ENCODE peak calls at places on chromosomes 6 and 20, in eight cellular contexts. H, L, E, K, B, U, P and S are unnamed samples.
A peak's percentile ranks its signal among the peaks of the same experiment; 100 is the strongest.

GRCh38 chr6:159577564-159577963 is 115.5 kb downstream of the SOD2 start:
- DNase-seq in H (no peak), L (no peak), E (no peak), K (no peak), B (no peak), U (no peak), P (no peak), S (no peak)

GRCh38 chr6:35016417-35017221 is 124.5 kb downstream of the TCP11 start:
- DNase-seq in H (no peak), L (peak; percentile 80), E (peak; percentile 61), K (no peak), B (no peak), U (peak; percentile 41), P (no peak), S (no peak)

GRCh38 chr6:39934060-39934757 is at the start of gene MOCS1:
- DNase-seq in H (peak; percentile 32), L (peak; percentile 91), E (peak; percentile 70), K (no peak), B (no peak), U (peak; percentile 80), P (peak; percentile 28), S (peak; percentile 45)

GRCh38 chr6:24504642-24505586 is 10.1 kb downstream of the ALDH5A1 start:
- DNase-seq in H (no peak), L (no peak), E (no peak), K (no peak), B (no peak), U (no peak), P (no peak), S (no peak)

GRCh38 chr20:13200767-13201500 is 20.1 kb upstream of the ISM1 start:
- DNase-seq in H (no peak), L (no peak), E (no peak), K (no peak), B (no peak), U (no peak), P (no peak), S (no peak)

GRCh38 chr6:53926505-53926904 is 131.7 kb downstream of the LRRC1 start:
- DNase-seq in H (peak; percentile 21), L (no peak), E (peak; percentile 69), K (no peak), B (no peak), U (no peak), P (no peak), S (no peak)

GRCh38 chr20:39547546-39548410 is 585.6 kb downstream of the DHX35 start:
- DNase-seq in H (no peak), L (no peak), E (no peak), K (no peak), B (no peak), U (no peak), P (no peak), S (no peak)

GRCh38 chr6:144176043-144176442 is 25.7 kb downstream of the STX11 start:
- DNase-seq in H (no peak), L (no peak), E (no peak), K (no peak), B (no peak), U (no peak), P (no peak), S (no peak)

GRCh38 chr6:46466570-46466969 is 24.7 kb downstream of the RCAN2 start:
- DNase-seq in H (no peak), L (no peak), E (no peak), K (no peak), B (no peak), U (no peak), P (no peak), S (no peak)

GRCh38 chr20:57661201-57662027 is 41.2 kb upstream of the ZBP1 start:
- DNase-seq in H (no peak), L (no peak), E (no peak), K (no peak), B (no peak), U (peak; percentile 17), P (peak; percentile 4), S (no peak)

GRCh38 chr20:37108676-37109075 is 12.9 kb upstream of the RBL1 start:
- DNase-seq in H (no peak), L (no peak), E (peak; percentile 11), K (no peak), B (no peak), U (no peak), P (no peak), S (no peak)

GRCh38 chr6:137651591-137652335 is 157.6 kb upstream of the OLIG3 start:
- DNase-seq in H (no peak), L (no peak), E (no peak), K (no peak), B (no peak), U (no peak), P (no peak), S (no peak)

GRCh38 chr6:150004101-150004782 is 21.1 kb downstream of the RAET1L start:
- DNase-seq in H (no peak), L (no peak), E (no peak), K (no peak), B (peak; percentile 83), U (no peak), P (peak; percentile 65), S (peak; percentile 49)

GRCh38 chr20:12276011-12276673 is 358.4 kb downstream of the BTBD3 start:
- DNase-seq in H (no peak), L (no peak), E (no peak), K (peak; percentile 20), B (no peak), U (no peak), P (no peak), S (no peak)

GRCh38 chr6:150252714-150253444 is 110.0 kb downstream of the PPP1R14C start:
- DNase-seq in H (peak; percentile 22), L (no peak), E (peak; percentile 18), K (no peak), B (no peak), U (no peak), P (no peak), S (no peak)

DNA sequence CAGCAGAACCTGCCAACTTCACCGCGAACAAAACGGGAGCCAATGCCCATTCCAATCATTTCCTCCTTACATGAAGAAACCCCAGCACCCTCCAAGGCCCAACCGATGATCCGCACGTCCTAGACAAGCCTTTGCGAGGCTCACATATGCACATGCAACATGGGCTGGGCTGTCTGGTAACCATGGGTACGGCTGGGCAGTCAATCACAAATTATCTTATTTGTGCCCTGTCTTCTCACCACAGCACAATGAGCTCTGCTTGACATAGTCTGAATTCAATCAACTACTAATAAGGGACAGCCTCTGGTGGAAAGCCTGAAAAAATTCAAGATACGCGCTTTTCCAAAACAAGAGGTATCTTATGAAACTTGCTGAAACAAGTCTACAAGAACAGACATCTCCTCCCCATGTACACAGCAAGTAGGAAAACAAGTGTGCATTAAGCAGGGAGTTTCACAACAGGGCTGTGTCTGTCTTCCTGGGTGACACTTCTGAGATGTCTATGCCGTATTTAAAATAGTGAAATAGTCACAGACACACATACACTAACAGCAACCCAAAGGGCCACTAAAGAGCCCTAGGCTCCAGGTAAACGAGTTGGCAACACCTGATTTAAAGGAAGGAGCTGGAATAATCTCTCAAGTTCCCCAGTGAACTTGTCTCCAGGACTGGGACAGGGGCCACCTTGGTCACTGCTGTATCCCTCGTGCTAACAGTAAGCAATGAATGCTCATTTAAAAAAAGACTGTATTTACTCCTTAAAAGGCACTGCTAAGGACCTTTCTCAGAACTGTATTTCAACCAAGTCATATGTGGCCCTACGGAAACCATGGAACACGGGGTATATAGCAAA is 1.5 kb downstream of the DIDO1 start:
- DNase-seq in H (no peak), L (peak; percentile 53), E (peak; percentile 52), K (no peak), B (no peak), U (no peak), P (peak; percentile 38), S (no peak)
- H3K4me3 ChIP-seq in H (peak overlapping the region; percentile 89), L (peak overlapping the region; percentile 95), E (peak overlapping the region; percentile 95), K (peak overlapping the region; percentile 86), B (peak overlapping the region; percentile 92), U (peak overlapping the region; percentile 71), P (peak overlapping the region; percentile 70), S (peak overlapping the region; percentile 68)

DNA sequence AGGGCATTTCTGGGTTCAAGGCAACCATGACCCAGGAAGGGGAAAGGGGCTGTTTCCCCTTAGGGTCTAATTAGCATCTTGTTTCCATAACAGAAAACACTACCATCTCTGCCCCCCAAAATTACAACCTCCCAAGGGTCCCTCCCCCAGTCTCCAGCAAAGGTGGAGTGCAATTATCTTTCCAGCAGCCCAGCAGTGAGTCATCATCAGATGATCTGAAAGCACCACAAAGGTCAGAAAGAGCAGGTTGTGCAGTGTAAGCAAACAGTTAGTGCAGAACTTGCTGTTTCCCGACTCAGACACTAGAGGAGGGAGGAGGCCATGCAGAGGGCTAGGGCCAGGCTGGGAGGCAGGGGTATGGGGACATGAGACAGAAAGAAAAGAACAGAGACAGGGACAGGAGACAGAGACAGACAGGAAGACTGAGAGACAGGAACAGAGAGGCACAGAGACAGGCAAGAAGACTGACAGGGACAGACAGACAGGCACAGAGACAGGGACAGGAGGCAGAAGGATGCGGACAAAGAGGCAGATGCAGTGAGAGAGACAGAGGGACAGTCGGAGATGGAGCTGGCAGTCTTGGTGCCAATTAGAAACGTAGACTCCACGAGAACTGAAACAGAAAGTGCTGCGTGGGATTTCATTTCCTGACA is 62.5 kb downstream of the PYGB start:
- DNase-seq in H (peak; percentile 73), L (peak; percentile 87), E (peak; percentile 85), K (peak; percentile 39), B (peak; percentile 39), U (peak; percentile 54), P (no peak), S (no peak)
- H3K4me3 ChIP-seq in H (peak overlapping the region; percentile 25), L (no peak overlapping the region), E (peak overlapping the region; percentile 15), K (no peak overlapping the region), B (no peak overlapping the region), U (no peak overlapping the region), P (no peak overlapping the region), S (peak overlapping the region; percentile 52)

GRCh38 chr6:99514089-99514488 is 1.1 kb downstream of the USP45 start:
- DNase-seq in H (no peak), L (no peak), E (peak; percentile 33), K (no peak), B (no peak), U (no peak), P (no peak), S (no peak)
- H3K4me3 ChIP-seq in H (peak overlapping the region; percentile 82), L (no peak overlapping the region), E (peak overlapping the region; percentile 72), K (peak overlapping the region; percentile 71), B (peak overlapping the region; percentile 82), U (no peak overlapping the region), P (no peak overlapping the region), S (no peak overlapping the region)

GRCh38 chr6:29755295-29755871 is 32.1 kb downstream of the HLA-F start:
- DNase-seq in H (no peak), L (no peak), E (no peak), K (no peak), B (no peak), U (no peak), P (no peak), S (no peak)

GRCh38 chr6:29751480-29751879 is 28.2 kb downstream of the HLA-F start:
- DNase-seq in H (no peak), L (no peak), E (no peak), K (no peak), B (no peak), U (no peak), P (no peak), S (no peak)

GRCh38 chr6:29752451-29753308 is 29.4 kb downstream of the HLA-F start:
- DNase-seq in H (peak; percentile 90), L (peak; percentile 93), E (peak; percentile 93), K (peak; percentile 77), B (peak; percentile 90), U (peak; percentile 90), P (peak; percentile 85), S (peak; percentile 74)

GRCh38 chr6:29750709-29751108 is 27.5 kb downstream of the HLA-F start:
- DNase-seq in H (no peak), L (no peak), E (no peak), K (no peak), B (no peak), U (no peak), P (no peak), S (no peak)

DNA sequence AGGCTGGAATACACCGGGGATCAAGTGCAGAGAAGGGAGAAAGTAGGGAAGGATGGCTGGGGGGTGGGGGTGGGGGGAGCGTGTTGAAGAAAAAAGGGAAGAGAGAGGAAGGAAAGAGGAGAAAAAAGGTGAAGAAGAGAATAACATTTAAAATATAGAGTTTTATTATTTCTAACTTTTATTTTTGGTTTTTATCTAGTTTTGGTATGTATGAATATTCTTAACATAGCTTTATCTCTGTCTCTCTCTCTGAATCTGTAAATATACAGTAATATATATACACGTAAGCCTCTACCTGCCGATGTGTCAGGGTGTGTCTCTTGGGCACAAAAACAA is 30.0 kb downstream of the HLA-F start:
- DNase-seq in H (no peak), L (no peak), E (no peak), K (no peak), B (no peak), U (no peak), P (no peak), S (no peak)
- H3K4me3 ChIP-seq in H (peak overlapping the region; percentile 63), L (no peak overlapping the region), E (peak overlapping the region; percentile 69), K (peak overlapping the region; percentile 65), B (peak overlapping the region; percentile 92), U (peak overlapping the region; percentile 68), P (peak overlapping the region; percentile 74), S (peak overlapping the region; percentile 93)